ENCODE peak calls at places on chromosomes 16 and 17, in eight cellular contexts. G is fibroblast of villous mesenchyme, F is cardiac fibroblast, P is fibroblast of mammary gland, A is neural progenitor cell, L is HepG2, M is tibial artery, Q is foreskin fibroblast. E is an unnamed sample.

GRCh38 chr16:79468236-79468635 is 132.3 kb downstream of the MAF start:
- DNase-seq in G (no peak), F (no peak), P (no peak), A (no peak), L (no peak), M (no peak), Q (no peak), E (no peak)

GRCh38 chr17:46832945-46833839 is 14.7 kb upstream of the WNT3 start:
- DNase-seq in G (no peak), F (peak), P (peak), A (peak), L (peak), M (no peak), Q (peak), E (no peak)

GRCh38 chr17:47741109-47741792 is 8.2 kb downstream of the TBX21 start:
- DNase-seq in G (no peak), F (no peak), P (no peak), A (no peak), L (no peak), M (no peak), Q (no peak), E (no peak)

GRCh38 chr17:76650505-76650904 is 6.9 kb upstream of the ST6GALNAC1 start:
- DNase-seq in G (no peak), F (no peak), P (no peak), A (no peak), L (no peak), M (no peak), Q (no peak), E (no peak)

GRCh38 chr16:3652373-3653037 is 2.0 kb upstream of the DNASE1 start:
- DNase-seq in G (no peak), F (no peak), P (no peak), A (no peak), L (peak), M (peak), Q (no peak), E (no peak)

GRCh38 chr16:82756283-82756599 is 129.5 kb downstream of the CDH13 start:
- DNase-seq in G (no peak), F (peak), P (peak), A (no peak), L (no peak), M (no peak), Q (peak), E (no peak)

GRCh38 chr16:88759245-88759975 is 25.6 kb downstream of the PIEZO1 start:
- DNase-seq in G (peak), F (peak), P (peak), A (peak), L (peak), M (no peak), Q (no peak), E (no peak)

GRCh38 chr16:2799852-2800226 is 1.6 kb downstream of the PRSS41 start:
- DNase-seq in G (peak), F (no peak), P (peak), A (no peak), L (peak), M (no peak), Q (peak), E (no peak)

GRCh38 chr17:4559139-4559791 is 1.1 kb downstream of the GGT6 start:
- DNase-seq in G (no peak), F (no peak), P (no peak), A (no peak), L (no peak), M (no peak), Q (no peak), E (no peak)

GRCh38 chr16:84088695-84089395 is 27.9 kb downstream of the MBTPS1 start:
- DNase-seq in G (no peak), F (no peak), P (no peak), A (no peak), L (peak), M (no peak), Q (no peak), E (no peak)

GRCh38 chr16:535446-536405 is 8.2 kb downstream of the CAPN15 start:
- DNase-seq in G (peak), F (peak), P (peak), A (no peak), L (no peak), M (no peak), Q (peak), E (no peak)

GRCh38 chr17:32722733-32723132 is 154.2 kb downstream of the MYO1D start:
- DNase-seq in G (no peak), F (no peak), P (no peak), A (no peak), L (no peak), M (no peak), Q (no peak), E (no peak)

GRCh38 chr16:81707411-81708321 is 71.4 kb upstream of the PLCG2 start:
- DNase-seq in G (peak), F (peak), P (peak), A (no peak), L (no peak), M (no peak), Q (peak), E (peak)

GRCh38 chr17:82231562-82232321 is 2.9 kb downstream of the SLC16A3 start:
- DNase-seq in G (peak), F (peak), P (peak), A (peak), L (peak), M (peak), Q (no peak), E (no peak)

GRCh38 chr16:12229759-12230594 is 253.4 kb downstream of the SNX29 start:
- DNase-seq in G (peak), F (no peak), P (peak), A (no peak), L (peak), M (no peak), Q (peak), E (no peak)

GRCh38 chr16:7736138-7736537 is 403.5 kb downstream of the RBFOX1 start:
- DNase-seq in G (no peak), F (no peak), P (no peak), A (no peak), L (no peak), M (no peak), Q (no peak), E (no peak)

GRCh38 chr16:7731121-7731520 is 398.5 kb downstream of the RBFOX1 start:
- DNase-seq in G (no peak), F (no peak), P (no peak), A (no peak), L (no peak), M (no peak), Q (no peak), E (no peak)
- TF ChIP-seq CTCF in G (no peak), F (no peak), P (no peak), A (no peak), L (no peak), M (no peak), Q (no peak), E (no peak)

DNA sequence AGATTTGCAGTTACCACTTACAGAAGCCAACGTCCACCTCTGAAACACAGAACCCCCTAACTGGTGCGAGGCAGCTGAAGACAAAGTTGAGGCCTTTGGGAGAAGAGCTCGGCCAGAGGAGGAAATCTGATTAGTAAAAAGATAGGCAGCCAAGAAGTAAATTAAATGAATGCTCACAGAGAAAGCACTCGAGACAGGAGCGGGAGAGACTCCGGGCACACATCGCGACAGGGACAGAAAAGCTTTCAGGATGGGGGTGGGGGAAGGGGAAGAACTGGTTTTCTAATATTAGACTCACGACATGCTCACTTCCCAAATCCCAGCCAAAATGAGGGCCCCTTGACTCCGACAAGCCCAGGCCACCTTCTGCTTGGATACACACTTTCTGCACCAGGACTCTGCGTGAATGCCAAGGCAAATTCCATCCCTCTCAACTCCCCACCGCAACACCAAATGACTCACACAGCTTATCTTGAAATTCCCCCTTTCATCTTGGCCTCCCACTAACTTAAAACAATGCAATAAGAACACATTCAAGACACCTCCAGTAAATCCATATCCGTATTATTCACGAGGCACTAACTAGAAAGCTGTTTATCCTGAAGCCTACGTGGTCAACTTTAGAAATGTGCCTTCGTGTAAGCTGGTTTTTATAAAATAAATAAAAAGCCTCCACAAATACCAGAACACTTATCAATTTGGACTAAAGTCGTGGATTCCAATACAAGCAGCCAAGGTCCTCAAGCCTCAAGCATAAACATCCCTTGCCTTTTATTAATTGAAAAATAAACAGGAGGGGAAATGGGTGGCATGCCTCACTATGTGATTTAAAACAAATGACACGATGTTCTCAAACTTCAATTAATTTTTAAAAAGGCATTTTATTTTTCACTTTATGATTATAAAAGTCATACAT is 46.1 kb downstream of the NXN start:
- DNase-seq in G (peak), F (peak), P (peak), A (peak), L (peak), M (no peak), Q (peak), E (peak)
- H3K4me3 ChIP-seq in G (no peak), F (no peak), P (no peak), A (no peak), L (no peak), M (no peak), Q (peak), E (peak)

DNA sequence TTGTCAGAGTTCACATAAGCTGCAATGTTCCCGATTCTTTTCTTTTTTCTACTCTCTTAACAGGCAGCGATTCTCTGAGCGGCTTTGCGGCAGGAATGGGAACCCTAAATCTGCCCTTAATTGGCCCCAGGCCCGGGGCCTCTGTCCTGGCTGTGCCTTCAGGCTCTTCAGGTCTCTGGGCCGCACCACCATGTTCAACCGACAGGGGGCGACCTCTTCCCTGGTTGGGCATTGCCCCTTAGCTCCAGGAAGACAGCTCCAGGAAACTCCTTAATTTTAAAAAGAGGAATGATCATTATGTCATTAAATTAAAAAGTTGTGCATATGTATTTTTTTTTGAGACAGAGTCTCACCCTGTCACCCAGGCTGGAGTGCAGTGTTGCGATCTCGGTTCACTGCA is 20.3 kb downstream of the CACNG5 start:
- DNase-seq in G (peak), F (no peak), P (no peak), A (peak), L (no peak), M (no peak), Q (no peak), E (no peak)
- TF ChIP-seq CTCF in G (peak), F (peak), P (peak), A (peak), L (peak), M (no peak), Q (peak), E (peak)

DNA sequence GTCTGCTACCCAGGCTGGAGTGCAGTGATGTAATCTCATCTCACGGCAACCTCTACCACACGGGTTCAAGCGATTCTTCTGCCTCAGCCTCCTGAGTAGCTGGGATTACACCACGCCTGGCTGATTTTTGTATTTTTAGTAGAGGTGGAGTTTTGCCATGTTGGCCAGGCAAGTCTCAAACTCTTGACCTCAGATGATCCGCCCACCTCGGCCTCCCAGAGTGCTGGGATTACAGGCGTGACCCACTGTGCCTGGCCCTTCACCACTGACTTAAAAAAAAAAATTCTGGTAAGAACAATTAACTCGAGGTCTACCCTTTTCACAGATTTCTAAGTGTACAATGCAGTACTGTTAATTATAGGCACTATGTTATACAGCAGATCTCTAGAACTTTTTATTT is 279.4 kb downstream of the PARN start:
- DNase-seq in G (no peak), F (no peak), P (no peak), A (no peak), L (no peak), M (no peak), Q (no peak), E (no peak)
- H3K4me3 ChIP-seq in G (no peak), F (no peak), P (no peak), A (no peak), L (no peak), M (no peak), Q (no peak), E (no peak)

DNA sequence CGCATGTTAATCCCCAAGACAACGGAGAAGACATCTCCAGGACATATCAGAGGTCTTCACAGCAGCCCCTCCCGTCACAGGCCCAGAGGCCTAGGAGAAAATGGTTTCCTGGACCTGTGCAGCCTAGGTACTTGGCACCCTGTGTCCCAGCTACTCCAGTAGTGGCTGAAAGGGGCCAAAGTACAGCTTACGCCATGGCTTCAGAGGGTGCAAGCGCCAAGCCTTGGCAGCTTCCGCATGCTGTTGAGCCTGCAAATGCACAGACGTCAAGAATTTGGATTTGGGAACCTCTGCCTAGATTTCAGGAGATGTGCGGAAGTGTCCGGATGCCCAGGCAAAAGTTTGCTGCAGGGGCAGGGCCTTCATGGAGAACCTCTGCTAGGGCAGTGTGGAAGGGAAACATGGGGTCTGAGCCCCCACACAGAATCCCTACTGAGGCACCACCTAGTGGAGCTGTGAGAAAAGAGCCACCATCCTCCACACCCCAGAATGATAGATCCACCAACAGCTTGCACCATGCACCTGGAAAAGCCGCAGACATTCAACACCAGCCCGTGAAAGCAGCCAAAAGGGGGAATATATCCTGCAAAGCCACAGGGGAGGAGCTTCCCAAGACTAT is 159.3 kb upstream of the COX10 start:
- DNase-seq in G (no peak), F (no peak), P (no peak), A (no peak), L (no peak), M (no peak), Q (no peak), E (no peak)
- TF ChIP-seq CTCF in G (peak), F (no peak), P (no peak), A (peak), L (peak), M (no peak), Q (no peak), E (no peak)

GRCh38 chr17:49646391-49647255 is 31.3 kb downstream of the SPOP start:
- DNase-seq in G (peak), F (peak), P (peak), A (no peak), L (peak), M (peak), Q (peak), E (peak)
- H3K4me3 ChIP-seq in G (peak), F (peak), P (peak), A (no peak), L (no peak), M (peak), Q (peak), E (peak)

DNA sequence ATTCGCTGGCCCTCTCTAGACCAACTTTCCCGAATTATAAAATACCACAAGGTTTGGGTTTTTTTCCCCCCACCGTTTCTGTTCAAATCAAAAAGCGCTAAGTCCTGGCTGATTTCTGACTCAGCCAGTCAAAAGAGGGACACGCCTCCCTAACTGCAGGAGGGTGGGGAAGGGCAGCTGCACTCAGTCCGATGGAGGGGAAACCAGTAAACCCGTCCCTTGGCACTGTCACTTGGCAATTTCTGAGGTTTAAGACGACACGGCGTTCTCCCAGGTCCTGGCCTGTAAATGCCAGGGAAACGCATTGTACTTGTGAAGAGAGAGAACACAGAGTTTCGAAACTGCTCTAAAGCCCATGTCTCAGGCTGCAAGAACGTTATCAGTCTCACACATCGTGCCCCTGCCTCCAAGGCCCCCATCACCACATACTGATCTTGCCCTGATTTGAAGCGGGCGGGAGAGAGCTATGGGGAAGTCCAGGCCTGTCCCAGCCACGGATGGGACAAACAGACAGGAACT is 57.9 kb downstream of the ZFHX3 start:
- DNase-seq in G (peak), F (peak), P (peak), A (peak), L (no peak), M (peak), Q (peak), E (no peak)
- TF ChIP-seq CTCF in G (no peak), F (no peak), P (no peak), A (no peak), L (no peak), M (no peak), Q (no peak), E (no peak)

GRCh38 chr17:42547698-42548069 is 5.0 kb upstream of the HSD17B1 start:
- DNase-seq in G (no peak), F (no peak), P (no peak), A (no peak), L (no peak), M (no peak), Q (no peak), E (no peak)
- H3K4me3 ChIP-seq in G (no peak), F (no peak), P (no peak), A (no peak), L (no peak), M (no peak), Q (no peak), E (no peak)

E was measured in AG04449.